ENCODE peak calls at places on chromosomes 6 and 20, in seven cellular contexts. B is Peyer's patch; L is choroid plexus epithelial cell; M is BJ; R is K562; A is body of pancreas; O is CD8-positive, alpha-beta T cell. D is an unnamed sample.

GRCh38 chr20:17612975-17613327 is 43.1 kb downstream of the DSTN start:
- DNase-seq in B (peak; percentile 48), L (no peak), M (no peak), R (no peak), A (no peak), O (no peak), D (no peak)

GRCh38 chr20:63315982-63316491 is 23.1 kb downstream of the COL20A1 start:
- DNase-seq in B (no peak), L (no peak), M (no peak), R (no peak), A (no peak), O (no peak), D (no peak)

GRCh38 chr6:118295336-118295735 is 252.8 kb upstream of the PLN start:
- DNase-seq in B (no peak), L (no peak), M (no peak), R (no peak), A (no peak), O (no peak), D (no peak)

GRCh38 chr20:1383621-1384404 is 9.0 kb downstream of the FKBP1A start:
- DNase-seq in B (no peak), L (no peak), M (no peak), R (no peak), A (no peak), O (no peak), D (no peak)

GRCh38 chr6:10140121-10140520 is 274.8 kb downstream of the TFAP2A start:
- DNase-seq in B (no peak), L (no peak), M (no peak), R (no peak), A (no peak), O (no peak), D (no peak)

GRCh38 chr20:58435237-58435636 is 46.2 kb downstream of the VAPB start:
- DNase-seq in B (no peak), L (no peak), M (no peak), R (no peak), A (no peak), O (no peak), D (no peak)

GRCh38 chr6:31829633-31830492 is 2.3 kb downstream of the HSPA1B start:
- DNase-seq in B (no peak), L (peak; percentile 70), M (no peak), R (no peak), A (no peak), O (no peak), D (no peak)

GRCh38 chr6:9398794-9399373 is 963.5 kb upstream of the SLC35B3 start:
- DNase-seq in B (no peak), L (peak; percentile 2), M (no peak), R (no peak), A (no peak), O (no peak), D (no peak)

GRCh38 chr6:149910721-149911151 is 12.2 kb downstream of the RAET1G start:
- DNase-seq in B (no peak), L (no peak), M (no peak), R (no peak), A (no peak), O (no peak), D (no peak)

GRCh38 chr6:11947063-11947462 is 65.0 kb upstream of the HIVEP1 start:
- DNase-seq in B (no peak), L (no peak), M (no peak), R (no peak), A (no peak), O (no peak), D (no peak)

GRCh38 chr6:70527071-70527737 is 39.5 kb upstream of the SDHAF4 start:
- DNase-seq in B (no peak), L (peak; percentile 44), M (no peak), R (no peak), A (no peak), O (no peak), D (no peak)

GRCh38 chr6:28683945-28684538 is 158.4 kb downstream of the GPX5 start:
- DNase-seq in B (no peak), L (peak; percentile 70), M (no peak), R (peak; percentile 62), A (peak; percentile 7), O (no peak), D (no peak)

GRCh38 chr6:37433657-37434271 is 743 bp downstream of the CMTR1 start:
- DNase-seq in B (no peak), L (peak; percentile 30), M (no peak), R (no peak), A (no peak), O (no peak), D (peak; percentile 37)

GRCh38 chr6:129033173-129033572 is 150.2 kb downstream of the LAMA2 start:
- DNase-seq in B (no peak), L (no peak), M (no peak), R (no peak), A (no peak), O (no peak), D (no peak)

GRCh38 chr6:108198761-108199498 is 33.1 kb downstream of the NR2E1 start:
- DNase-seq in B (no peak), L (no peak), M (no peak), R (no peak), A (no peak), O (no peak), D (no peak)

GRCh38 chr6:162100091-162100490 is 627.5 kb downstream of the PRKN start:
- DNase-seq in B (no peak), L (peak; percentile 75), M (no peak), R (no peak), A (no peak), O (no peak), D (no peak)

GRCh38 chr6:159742165-159742564 is 14.9 kb downstream of the WTAP start:
- DNase-seq in B (no peak), L (no peak), M (no peak), R (no peak), A (no peak), O (no peak), D (no peak)

GRCh38 chr6:140979642-140980091 is 1153.1 kb upstream of the GJE1 start:
- DNase-seq in B (no peak), L (peak; percentile 99), M (peak; percentile 72), R (no peak), A (peak; percentile 33), O (no peak), D (no peak)

GRCh38 chr6:99822741-99823512 is 171.1 kb downstream of the MCHR2 start:
- DNase-seq in B (no peak), L (peak; percentile 74), M (peak; percentile 15), R (peak; percentile 26), A (peak; percentile 32), O (no peak), D (no peak)

GRCh38 chr6:155381856-155382690 is 67.8 kb upstream of the TFB1M start:
- DNase-seq in B (no peak), L (peak; percentile 95), M (peak; percentile 26), R (no peak), A (no peak), O (no peak), D (no peak)

GRCh38 chr6:15368186-15368585 is 122.3 kb downstream of the JARID2 start:
- DNase-seq in B (no peak), L (no peak), M (no peak), R (no peak), A (no peak), O (no peak), D (no peak)

GRCh38 chr20:53920647-53921245 is 149.6 kb downstream of the BCAS1 start:
- DNase-seq in B (no peak), L (no peak), M (no peak), R (no peak), A (no peak), O (no peak), D (no peak)

GRCh38 chr6:19865178-19865577 is 28.0 kb downstream of the ID4 start:
- DNase-seq in B (no peak), L (no peak), M (no peak), R (no peak), A (no peak), O (no peak), D (no peak)

GRCh38 chr20:38412877-38413577 is 22.1 kb downstream of the SNHG17 start:
- DNase-seq in B (no peak), L (no peak), M (no peak), R (no peak), A (no peak), O (no peak), D (no peak)

GRCh38 chr6:70180183-70180903 is 122.5 kb downstream of the COL9A1 start:
- DNase-seq in B (no peak), L (no peak), M (no peak), R (no peak), A (no peak), O (no peak), D (no peak)

GRCh38 chr6:75208564-75209431 is 2.9 kb upstream of the COL12A1 start:
- DNase-seq in B (peak; percentile 84), L (peak; percentile 90), M (no peak), R (peak; percentile 63), A (peak; percentile 81), O (peak; percentile 82), D (no peak)
- H3K4me3 ChIP-seq in B (peak overlapping the region; percentile 12), L (peak overlapping the region; percentile 40), M (no peak overlapping the region), R (no peak overlapping the region), A (no peak overlapping the region), O (peak overlapping the region; percentile 4), D (no peak overlapping the region)

GRCh38 chr20:31934968-31935764 is 16.7 kb downstream of the PDRG1 start:
- DNase-seq in B (no peak), L (no peak), M (no peak), R (no peak), A (no peak), O (no peak), D (no peak)
- TF ChIP-seq CTCF in B (no peak), L (peak; percentile 20), M (no peak), R (peak; percentile 35), A (no peak), O (no peak), D (peak; percentile 21)

DNA sequence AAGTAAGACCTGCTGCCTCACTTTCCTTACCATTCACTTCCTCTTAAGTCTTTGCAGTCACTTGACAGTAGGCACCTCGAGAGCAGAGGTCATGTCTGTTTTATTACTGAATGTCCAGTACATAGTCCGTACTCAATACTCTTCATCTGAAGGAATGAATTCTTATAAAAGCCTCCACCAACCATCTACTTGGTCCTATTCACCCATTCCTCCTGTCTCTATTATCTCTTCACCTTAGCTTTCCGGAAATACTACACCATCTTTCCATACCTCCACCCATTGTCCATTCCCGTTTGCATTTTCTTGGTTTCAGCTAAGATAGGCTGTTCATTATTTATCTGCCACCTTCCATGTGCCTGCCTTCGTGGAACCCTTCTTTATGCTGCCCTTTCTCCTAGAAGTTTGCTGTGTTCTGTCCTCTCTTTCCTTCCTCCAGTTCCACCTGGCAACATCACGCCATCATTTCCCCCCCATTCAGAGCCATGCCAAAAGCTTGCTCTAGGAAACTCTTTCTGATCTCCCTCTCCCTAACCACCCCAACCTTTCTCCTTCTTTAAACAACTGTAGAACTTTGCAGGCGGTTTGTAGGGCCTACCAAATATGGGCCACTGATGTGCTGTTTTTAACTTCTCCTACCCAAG is 38.3 kb downstream of the ENPP1 start:
- DNase-seq in B (no peak), L (no peak), M (no peak), R (no peak), A (no peak), O (no peak), D (no peak)
- H3K4me3 ChIP-seq in B (no peak overlapping the region), L (no peak overlapping the region), M (no peak overlapping the region), R (no peak overlapping the region), A (no peak overlapping the region), O (no peak overlapping the region), D (no peak overlapping the region)

DNA sequence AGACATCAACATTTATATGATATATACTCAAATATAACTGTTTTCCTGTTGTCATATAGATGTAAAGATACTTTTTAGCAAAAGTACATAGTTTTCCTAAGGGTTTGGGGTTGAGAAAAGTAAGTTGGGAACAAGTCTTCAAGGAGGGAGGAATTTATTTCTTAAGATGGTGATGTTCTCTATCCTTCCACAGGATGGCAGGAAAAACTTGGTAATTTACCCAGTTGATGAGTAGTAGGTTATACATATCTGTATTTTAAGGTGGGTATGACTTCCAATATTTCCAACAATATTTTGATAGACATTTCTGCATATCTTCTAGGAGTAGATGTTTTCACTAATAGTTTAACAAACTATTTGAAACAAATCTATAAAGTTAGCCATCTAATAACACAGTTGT is 254.4 kb downstream of the RIMS1 start:
- DNase-seq in B (no peak), L (peak; percentile 30), M (no peak), R (no peak), A (no peak), O (no peak), D (no peak)
- TF ChIP-seq CTCF in B (no peak), L (no peak), M (no peak), R (no peak), A (peak; percentile 10), O (no peak), D (no peak)

D was measured in GM12864.